ENCODE peak calls at places on chromosomes 16 and 17, in nine cellular contexts. J is tibial artery; G is heart left ventricle; X is heart right ventricle; T is CD4-positive, CD25-positive, alpha-beta regulatory T cell; F is naive thymus-derived CD4-positive, alpha-beta T cell; S is GM12878; Q is kidney epithelial cell; E is ovary. D is an unnamed sample.
A peak's percentile ranks its signal among the peaks of the same experiment; 100 is the strongest.

GRCh38 chr17:35849469-35850348 is 19.0 kb downstream of the HEATR9 start:
- DNase-seq in J (no peak), G (peak; percentile 44), X (no peak), T (peak; percentile 3), F (peak; percentile 12), S (peak; percentile 20), Q (peak; percentile 39), E (no peak), D (no peak)

GRCh38 chr16:26598989-26599785 is 467.5 kb upstream of the C16orf82 start:
- DNase-seq in J (no peak), G (no peak), X (no peak), T (no peak), F (no peak), S (no peak), Q (no peak), E (no peak), D (no peak)

GRCh38 chr16:27407158-27407557 is 5.2 kb downstream of the IL21R start:
- DNase-seq in J (no peak), G (no peak), X (no peak), T (no peak), F (peak; percentile 53), S (no peak), Q (no peak), E (no peak), D (no peak)

GRCh38 chr17:6752068-6752909 is 3.6 kb upstream of the XAF1 start:
- DNase-seq in J (peak; percentile 81), G (peak; percentile 43), X (peak; percentile 32), T (no peak), F (no peak), S (no peak), Q (peak; percentile 91), E (peak; percentile 50), D (peak; percentile 53)

GRCh38 chr17:47957591-47958490 is at the start of gene PRR15L:
- DNase-seq in J (no peak), G (no peak), X (no peak), T (no peak), F (no peak), S (no peak), Q (no peak), E (no peak), D (no peak)

GRCh38 chr17:65261152-65261551 is 124.0 kb downstream of the RGS9 start:
- DNase-seq in J (no peak), G (no peak), X (no peak), T (no peak), F (no peak), S (no peak), Q (no peak), E (no peak), D (no peak)

GRCh38 chr16:6081320-6081976 is 983.9 kb upstream of the EEF2KMT start:
- DNase-seq in J (no peak), G (no peak), X (no peak), T (no peak), F (no peak), S (no peak), Q (peak; percentile 1), E (no peak), D (no peak)

GRCh38 chr17:30210366-30210765 is 25.1 kb downstream of the SLC6A4 start:
- DNase-seq in J (no peak), G (no peak), X (no peak), T (no peak), F (no peak), S (no peak), Q (no peak), E (no peak), D (no peak)

GRCh38 chr17:64998436-64999190 is 57.9 kb downstream of the GNA13 start:
- DNase-seq in J (no peak), G (no peak), X (no peak), T (no peak), F (no peak), S (no peak), Q (no peak), E (no peak), D (no peak)

GRCh38 chr17:73841431-73842060 is 197.3 kb upstream of the SDK2 start:
- DNase-seq in J (no peak), G (no peak), X (no peak), T (no peak), F (no peak), S (no peak), Q (no peak), E (no peak), D (no peak)

GRCh38 chr17:10193632-10194031 is 4.8 kb downstream of the GAS7 start:
- DNase-seq in J (no peak), G (no peak), X (no peak), T (no peak), F (no peak), S (no peak), Q (no peak), E (no peak), D (no peak)

GRCh38 chr17:10119203-10120112 is 78.9 kb downstream of the GAS7 start:
- DNase-seq in J (peak; percentile 70), G (no peak), X (peak; percentile 52), T (no peak), F (no peak), S (peak; percentile 37), Q (no peak), E (no peak), D (peak; percentile 57)

GRCh38 chr17:33786478-33786877 is 468.6 kb upstream of the CCL2 start:
- DNase-seq in J (peak; percentile 66), G (peak; percentile 20), X (peak; percentile 17), T (no peak), F (no peak), S (no peak), Q (no peak), E (no peak), D (no peak)

GRCh38 chr16:15739449-15739848 is 89.4 kb downstream of the NDE1 start:
- DNase-seq in J (no peak), G (no peak), X (no peak), T (no peak), F (no peak), S (no peak), Q (no peak), E (no peak), D (no peak)

GRCh38 chr17:4195306-4195705 is 52.3 kb downstream of the CYB5D2 start:
- DNase-seq in J (no peak), G (no peak), X (no peak), T (no peak), F (no peak), S (no peak), Q (no peak), E (no peak), D (no peak)
- H3K27me3 ChIP-seq in J (no peaks in the 10 kb centered on the region), G (no peaks in the 10 kb centered on the region), X (no peaks in the 10 kb centered on the region), T (no peaks in the 10 kb centered on the region), F (no peaks in the 10 kb centered on the region), S (no peaks in the 10 kb centered on the region), Q (no peaks in the 10 kb centered on the region), E (no peaks in the 10 kb centered on the region), D (no peaks in the 10 kb centered on the region)

GRCh38 chr16:52546291-52546941 is 527 bp downstream of the TOX3 start:
- DNase-seq in J (no peak), G (no peak), X (peak; percentile 6), T (no peak), F (no peak), S (no peak), Q (no peak), E (no peak), D (no peak)
- H3K4me3 ChIP-seq in J (peak overlapping the region; percentile 42), G (peak overlapping the region; percentile 32), X (peak overlapping the region; percentile 23), T (no peak overlapping the region), F (no peak overlapping the region), S (no peak overlapping the region), Q (peak overlapping the region; percentile 47), E (peak overlapping the region; percentile 29), D (peak overlapping the region; percentile 44)

GRCh38 chr16:22103371-22103890 is 11.1 kb downstream of the VWA3A start:
- DNase-seq in J (no peak), G (no peak), X (no peak), T (no peak), F (no peak), S (no peak), Q (no peak), E (no peak), D (no peak)
- H3K27me3 ChIP-seq in J (no peaks in the 10 kb centered on the region), G (peaks cover 2% of the 10 kb centered on the region), X (no peaks in the 10 kb centered on the region), T (no peaks in the 10 kb centered on the region), F (no peaks in the 10 kb centered on the region), S (no peaks in the 10 kb centered on the region), Q (no peaks in the 10 kb centered on the region), E (no peaks in the 10 kb centered on the region), D (no peaks in the 10 kb centered on the region)

DNA sequence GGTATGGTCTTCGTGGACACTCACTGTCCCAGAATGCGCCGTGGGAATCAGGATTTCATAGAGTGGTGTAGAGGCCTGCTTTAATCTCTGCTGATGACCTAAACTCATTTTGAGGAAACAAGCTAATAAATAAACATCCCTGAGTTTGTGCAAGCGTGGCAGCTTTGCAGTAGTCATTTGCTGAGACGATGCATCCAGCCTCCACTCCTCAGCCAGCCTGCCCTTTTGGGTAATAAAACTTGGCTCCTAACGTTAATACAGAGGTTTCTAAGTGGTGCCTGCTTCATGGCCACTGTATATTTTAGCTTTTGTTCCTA is 1.3 kb downstream of the DGKE start:
- DNase-seq in J (no peak), G (no peak), X (no peak), T (no peak), F (no peak), S (no peak), Q (no peak), E (no peak), D (no peak)
- H3K4me3 ChIP-seq in J (peak overlapping the region; percentile 86), G (peak overlapping the region; percentile 78), X (peak overlapping the region; percentile 63), T (peak overlapping the region; percentile 87), F (peak overlapping the region; percentile 91), S (peak overlapping the region; percentile 67), Q (peak overlapping the region; percentile 85), E (peak overlapping the region; percentile 77), D (peak overlapping the region; percentile 78)

DNA sequence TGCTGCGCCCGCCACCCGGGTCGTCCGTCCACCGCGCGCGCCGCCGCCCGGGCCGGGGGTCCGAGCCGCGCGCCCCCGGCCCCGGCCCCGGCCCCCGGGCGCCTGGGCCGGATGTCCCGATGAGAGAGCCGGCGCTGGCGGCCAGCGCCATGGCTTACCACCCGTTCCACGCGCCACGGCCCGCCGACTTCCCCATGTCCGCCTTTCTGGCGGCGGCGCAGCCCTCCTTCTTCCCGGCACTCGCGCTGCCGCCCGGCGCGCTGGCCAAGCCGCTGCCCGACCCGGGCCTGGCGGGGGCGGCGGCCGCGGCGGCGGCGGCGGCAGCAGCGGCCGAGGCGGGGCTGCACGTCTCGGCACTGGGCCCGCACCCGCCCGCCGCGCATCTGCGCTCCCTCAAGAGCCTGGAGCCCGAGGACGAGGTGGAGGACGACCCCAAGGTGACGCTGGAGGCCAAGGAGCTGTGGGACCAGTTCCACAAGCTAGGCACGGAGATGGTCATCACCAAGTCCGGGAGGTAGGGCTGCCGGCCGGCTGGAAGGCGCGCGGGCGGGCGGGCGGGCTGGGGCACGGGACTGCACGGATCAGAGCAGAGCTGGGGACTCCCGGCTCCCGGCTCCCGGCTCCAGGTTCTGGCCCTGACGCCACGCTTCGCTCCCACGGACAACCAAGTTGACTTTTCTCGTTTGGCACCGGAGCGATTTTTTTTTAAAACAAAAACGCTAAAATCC is 579 bp downstream of the TBX2 start:
- DNase-seq in J (peak; percentile 70), G (no peak), X (no peak), T (no peak), F (no peak), S (no peak), Q (no peak), E (peak; percentile 53), D (no peak)
- H3K27me3 ChIP-seq in J (no peaks in the 10 kb centered on the region), G (peaks cover 80% of the 10 kb centered on the region), X (peaks cover 94% of the 10 kb centered on the region), T (peaks cover 14% of the 10 kb centered on the region), F (no peaks in the 10 kb centered on the region), S (peaks cover 30% of the 10 kb centered on the region), Q (peaks cover 88% of the 10 kb centered on the region), E (peaks cover 8% of the 10 kb centered on the region), D (peaks cover 2% of the 10 kb centered on the region)

D was measured in psoas muscle.